ENCODE peak calls at places on chromosomes 5 and 9, in nine cellular contexts. U is stomach, Q is SK-N-SH, C is spleen, D is HCT116, M is prostate gland, I is HL-60, L is breast epithelium, Y is transverse colon. S is an unnamed sample.

GRCh38 chr5:36492998-36493655 is 113.3 kb upstream of the SLC1A3 start:
- DNase-seq in U (no peak), Q (no peak), C (no peak), D (peak; percentile 4), M (no peak), I (no peak), L (no peak), Y (no peak), S (no peak)

GRCh38 chr5:76982450-76982849 is 29.6 kb downstream of the CRHBP start:
- DNase-seq in U (no peak), Q (no peak), C (no peak), D (no peak), M (no peak), I (no peak), L (no peak), Y (no peak), S (no peak)

GRCh38 chr5:147559725-147560124 is 49.9 kb upstream of the DPYSL3 start:
- DNase-seq in U (no peak), Q (no peak), C (no peak), D (no peak), M (no peak), I (no peak), L (no peak), Y (no peak), S (no peak)

GRCh38 chr5:147996379-147996778 is 67.4 kb upstream of the SPINK5 start:
- DNase-seq in U (no peak), Q (no peak), C (no peak), D (no peak), M (no peak), I (no peak), L (no peak), Y (no peak), S (no peak)

GRCh38 chr9:96453625-96454024 is 3.7 kb downstream of the HABP4 start:
- DNase-seq in U (no peak), Q (peak; percentile 57), C (no peak), D (no peak), M (peak; percentile 6), I (no peak), L (no peak), Y (no peak), S (no peak)

GRCh38 chr5:25562656-25563055 is 917.9 kb upstream of the CDH10 start:
- DNase-seq in U (no peak), Q (no peak), C (no peak), D (no peak), M (no peak), I (no peak), L (no peak), Y (no peak), S (no peak)

GRCh38 chr5:174951151-174951780 is 226.9 kb downstream of the MSX2 start:
- DNase-seq in U (peak; percentile 57), Q (peak; percentile 75), C (no peak), D (peak; percentile 71), M (peak; percentile 63), I (peak; percentile 57), L (no peak), Y (peak; percentile 40), S (no peak)

GRCh38 chr9:123162359-123163345 is 105.7 kb downstream of the STRBP start:
- DNase-seq in U (no peak), Q (no peak), C (no peak), D (no peak), M (no peak), I (no peak), L (no peak), Y (no peak), S (no peak)

GRCh38 chr9:113772121-113772885 is 103.8 kb upstream of the ZNF618 start:
- DNase-seq in U (no peak), Q (no peak), C (no peak), D (no peak), M (no peak), I (no peak), L (no peak), Y (no peak), S (no peak)

GRCh38 chr9:22107202-22107601 is 98.1 kb upstream of the CDKN2B start:
- DNase-seq in U (no peak), Q (no peak), C (no peak), D (no peak), M (no peak), I (no peak), L (no peak), Y (no peak), S (no peak)

GRCh38 chr9:128735373-128735772 is 11.4 kb upstream of the ZDHHC12 start:
- DNase-seq in U (no peak), Q (peak; percentile 84), C (no peak), D (no peak), M (no peak), I (no peak), L (no peak), Y (no peak), S (no peak)

DNA sequence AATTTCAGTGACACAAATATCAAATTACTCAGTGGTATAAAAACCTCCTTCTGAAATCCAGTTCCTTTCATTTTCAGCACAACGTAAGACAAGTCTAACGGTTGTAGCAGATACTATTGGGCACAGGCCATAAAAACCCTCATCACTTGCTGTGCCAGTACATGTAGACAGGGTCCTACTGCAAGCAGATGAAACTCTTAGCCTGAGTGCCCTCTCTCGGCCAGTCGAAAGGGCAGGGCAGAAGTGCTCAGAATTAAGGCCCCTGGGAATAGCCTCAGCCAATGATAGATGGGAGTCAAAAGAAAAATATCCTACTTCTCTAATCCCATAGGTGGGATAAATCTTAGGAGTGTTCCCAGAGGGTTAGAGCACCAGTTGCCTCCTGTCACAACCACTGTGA is 168.5 kb upstream of the FER start:
- DNase-seq in U (no peak), Q (no peak), C (no peak), D (no peak), M (no peak), I (no peak), L (no peak), Y (no peak), S (no peak)
- TF ChIP-seq CTCF in U (no peak), Q (no peak), C (no peak), D (no peak), M (no peak), I (no peak), L (no peak), Y (no peak), S (no peak)

GRCh38 chr5:43010956-43011355 is 29.2 kb downstream of the ANXA2R start:
- DNase-seq in U (no peak), Q (no peak), C (no peak), D (no peak), M (no peak), I (no peak), L (no peak), Y (no peak), S (no peak)

GRCh38 chr5:43007246-43007910 is 32.7 kb downstream of the ANXA2R start:
- DNase-seq in U (peak; percentile 64), Q (peak; percentile 79), C (peak; percentile 93), D (no peak), M (peak; percentile 89), I (peak; percentile 93), L (no peak), Y (peak; percentile 84), S (peak; percentile 89)

GRCh38 chr5:43006411-43007202 is 33.5 kb downstream of the ANXA2R start:
- DNase-seq in U (no peak), Q (no peak), C (peak; percentile 74), D (no peak), M (no peak), I (no peak), L (no peak), Y (no peak), S (no peak)

GRCh38 chr5:43008369-43009158 is 31.6 kb downstream of the ANXA2R start:
- DNase-seq in U (peak; percentile 75), Q (peak; percentile 73), C (peak; percentile 95), D (peak; percentile 80), M (peak; percentile 88), I (peak; percentile 95), L (no peak), Y (peak; percentile 94), S (peak; percentile 91)

DNA sequence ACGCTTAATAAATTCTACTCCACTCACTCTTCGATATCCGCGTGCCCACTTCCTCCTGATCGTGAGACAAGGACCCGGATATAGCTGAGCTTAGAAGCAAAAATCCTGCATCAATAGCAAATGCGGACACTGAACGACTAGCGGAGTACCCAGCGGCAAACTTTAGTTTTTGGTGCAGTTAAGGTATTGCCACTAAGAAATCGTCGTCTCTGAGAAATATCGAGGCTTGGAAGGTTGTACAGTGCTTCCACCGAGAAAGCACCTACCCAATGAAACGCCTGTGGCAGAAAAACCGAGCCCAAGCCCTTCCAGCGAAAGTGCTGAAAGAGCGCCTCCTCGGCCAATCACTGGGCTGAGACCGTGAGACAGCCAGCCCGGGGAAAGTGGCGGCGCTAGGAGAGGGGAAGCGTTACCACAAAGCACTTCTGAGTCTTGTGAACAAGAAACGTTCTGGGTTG is 32.2 kb downstream of the ANXA2R start:
- DNase-seq in U (peak; percentile 60), Q (peak; percentile 57), C (peak; percentile 94), D (no peak), M (peak; percentile 51), I (peak; percentile 90), L (no peak), Y (peak; percentile 80), S (peak; percentile 78)
- TF ChIP-seq POLR2AphosphoS5 in U (no peak), Q (no peak), C (peak; percentile 59), D (no peak), M (peak; percentile 16), I (peak; percentile 66), L (no peak), Y (no peak), S (no peak)

DNA sequence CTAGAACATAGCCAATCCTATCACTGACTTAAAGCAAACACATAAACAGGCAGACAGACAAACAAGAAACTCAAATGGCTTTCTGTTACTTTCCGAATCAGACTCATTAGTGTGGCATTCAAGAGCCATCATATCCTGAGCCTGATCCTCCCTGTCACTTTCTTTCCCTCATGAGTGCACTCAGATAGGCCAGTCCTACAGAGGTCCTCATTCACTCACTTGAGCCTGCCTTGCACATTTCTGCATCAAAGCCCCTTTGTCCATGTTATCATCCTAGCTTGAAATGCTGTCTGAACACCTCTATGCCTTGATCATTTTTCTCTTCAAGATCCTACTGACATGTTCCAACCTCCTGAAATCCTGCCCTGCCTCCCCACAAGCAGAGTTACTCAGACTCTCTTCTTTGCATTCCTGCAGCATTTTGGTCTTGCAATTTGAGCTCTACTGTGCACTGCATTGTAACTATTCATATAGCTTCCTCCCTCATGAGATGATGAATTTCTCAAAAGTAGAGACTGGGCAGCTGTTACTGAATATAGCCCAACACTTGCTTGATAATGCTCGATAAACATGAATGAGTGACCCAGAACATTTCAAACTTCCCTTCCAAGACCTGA is 126.9 kb downstream of the PALM2AKAP2 start:
- DNase-seq in U (no peak), Q (no peak), C (no peak), D (no peak), M (no peak), I (no peak), L (no peak), Y (no peak), S (no peak)
- TF ChIP-seq CTCF in U (no peak), Q (no peak), C (no peak), D (no peak), M (no peak), I (no peak), L (no peak), Y (no peak), S (no peak)

GRCh38 chr9:136882109-136882946 is 4.0 kb upstream of the TRAF2 start:
- DNase-seq in U (peak; percentile 77), Q (peak; percentile 15), C (peak; percentile 89), D (peak; percentile 56), M (no peak), I (no peak), L (no peak), Y (peak; percentile 72), S (peak; percentile 80)
- TF ChIP-seq POLR2AphosphoS5 in U (peak; percentile 70), Q (no peak), C (peak; percentile 57), D (peak; percentile 44), M (peak; percentile 16), I (no peak), L (no peak), Y (no peak), S (no peak)